ENCODE peak calls at places on chromosomes 13 and 19, in six cellular contexts. Q, T, U, V, F and K are unnamed samples.

GRCh38 chr13:113813749-113814434 is 50.0 kb downstream of the GAS6 start:
- DNase-seq in Q (no peak), T (no peak), U (no peak), V (no peak), F (no peak), K (no peak)

GRCh38 chr19:39927076-39927475 is 7.4 kb downstream of the FCGBP start:
- DNase-seq in Q (no peak), T (no peak), U (no peak), V (no peak), F (no peak), K (no peak)

GRCh38 chr19:52535831-52536800 is 8.6 kb downstream of the ZNF808 start:
- DNase-seq in Q (peak; percentile 90), T (peak; percentile 69), U (peak; percentile 48), V (peak; percentile 83), F (peak; percentile 81), K (peak; percentile 78)

GRCh38 chr13:44160549-44161278 is 212.9 kb upstream of the SERP2 start:
- DNase-seq in Q (no peak), T (peak; percentile 33), U (no peak), V (no peak), F (no peak), K (peak; percentile 40)

GRCh38 chr13:106471957-106472543 is 63.4 kb downstream of the EFNB2 start:
- DNase-seq in Q (peak; percentile 57), T (peak; percentile 100), U (peak; percentile 56), V (no peak), F (peak; percentile 50), K (peak; percentile 100)

GRCh38 chr13:97300871-97301270 is 78.7 kb downstream of the MBNL2 start:
- DNase-seq in Q (no peak), T (no peak), U (no peak), V (no peak), F (no peak), K (no peak)

GRCh38 chr19:40419780-40420179 is 6.0 kb downstream of the SERTAD1 start:
- DNase-seq in Q (no peak), T (no peak), U (no peak), V (no peak), F (no peak), K (no peak)

GRCh38 chr13:79710376-79710775 is 229.4 kb downstream of the NDFIP2 start:
- DNase-seq in Q (no peak), T (peak; percentile 32), U (no peak), V (no peak), F (no peak), K (peak; percentile 75)

GRCh38 chr19:38718747-38719543 is 25.3 kb downstream of the CAPN12 start:
- DNase-seq in Q (peak; percentile 70), T (no peak), U (no peak), V (no peak), F (no peak), K (peak; percentile 41)

GRCh38 chr13:66585669-66586203 is 644.4 kb downstream of the PCDH9 start:
- DNase-seq in Q (no peak), T (no peak), U (no peak), V (no peak), F (no peak), K (no peak)

GRCh38 chr13:28761586-28761985 is 42.8 kb upstream of the SLC46A3 start:
- DNase-seq in Q (no peak), T (no peak), U (no peak), V (no peak), F (no peak), K (peak; percentile 65)

GRCh38 chr19:49855277-49855675 is 4.3 kb downstream of the PTOV1 start:
- DNase-seq in Q (no peak), T (no peak), U (no peak), V (no peak), F (no peak), K (no peak)

GRCh38 chr13:58313219-58313618 is 681.7 kb downstream of the PCDH17 start:
- DNase-seq in Q (no peak), T (no peak), U (no peak), V (no peak), F (no peak), K (no peak)

GRCh38 chr13:90055121-90055520 is 1292.4 kb upstream of the MIR17HG start:
- DNase-seq in Q (no peak), T (peak; percentile 90), U (no peak), V (no peak), F (no peak), K (peak; percentile 40)

GRCh38 chr19:55683449-55684261 is 8.6 kb downstream of the EPN1 start:
- DNase-seq in Q (no peak), T (no peak), U (no peak), V (no peak), F (no peak), K (no peak)

GRCh38 chr13:111006508-111007031 is 91.7 kb upstream of the ANKRD10 start:
- DNase-seq in Q (peak; percentile 88), T (peak; percentile 31), U (no peak), V (no peak), F (no peak), K (no peak)

GRCh38 chr13:109813663-109814062 is 27.3 kb upstream of the IRS2 start:
- DNase-seq in Q (no peak), T (no peak), U (no peak), V (no peak), F (no peak), K (no peak)

GRCh38 chr13:51240178-51240577 is 18.0 kb downstream of the FAM124A start:
- DNase-seq in Q (no peak), T (no peak), U (no peak), V (no peak), F (no peak), K (no peak)

GRCh38 chr19:42497492-42498226 is 30.6 kb downstream of the CEACAM1 start:
- DNase-seq in Q (no peak), T (no peak), U (no peak), V (no peak), F (no peak), K (no peak)

GRCh38 chr19:17797397-17798201 is 2.7 kb downstream of the B3GNT3 start:
- DNase-seq in Q (no peak), T (peak; percentile 92), U (no peak), V (no peak), F (no peak), K (peak; percentile 86)

GRCh38 chr13:101530293-101530692 is 77.8 kb downstream of the ITGBL1 start:
- DNase-seq in Q (no peak), T (no peak), U (no peak), V (no peak), F (no peak), K (no peak)

GRCh38 chr13:39804332-39805231 is 149.1 kb downstream of the COG6 start:
- DNase-seq in Q (no peak), T (no peak), U (no peak), V (no peak), F (no peak), K (no peak)

GRCh38 chr13:33261426-33262068 is 24.0 kb downstream of the STARD13 start:
- DNase-seq in Q (no peak), T (no peak), U (no peak), V (no peak), F (no peak), K (no peak)

GRCh38 chr13:51619614-51620013 is 35.4 kb downstream of the WDFY2 start:
- DNase-seq in Q (no peak), T (peak; percentile 64), U (no peak), V (no peak), F (no peak), K (peak; percentile 57)